ENCODE peak calls at places on chromosomes 13 and 19, in ten cellular contexts. S, W, Q, Z, A, O, N, E, K and F are unnamed samples.

GRCh38 chr19:31223805-31224534 is 125.3 kb downstream of the TSHZ3 start:
- DNase-seq in S (peak; percentile 98), W (no peak), Q (no peak), Z (no peak), A (no peak), O (no peak), N (no peak), E (no peak), K (no peak), F (no peak)

GRCh38 chr13:42064259-42064658 is 15.8 kb downstream of the DGKH start:
- DNase-seq in S (peak; percentile 94), W (no peak), Q (no peak), Z (no peak), A (no peak), O (no peak), N (no peak), E (no peak), K (no peak), F (no peak)

GRCh38 chr19:57016076-57016475 is 103.7 kb upstream of the USP29 start:
- DNase-seq in S (no peak), W (no peak), Q (no peak), Z (no peak), A (no peak), O (no peak), N (no peak), E (no peak), K (no peak), F (no peak)

GRCh38 chr13:100559886-100560285 is 28.7 kb downstream of the GGACT start:
- DNase-seq in S (no peak), W (no peak), Q (no peak), Z (no peak), A (no peak), O (no peak), N (no peak), E (no peak), K (no peak), F (no peak)

GRCh38 chr13:23456437-23456836 is 22.9 kb upstream of the SACS start:
- DNase-seq in S (peak; percentile 28), W (no peak), Q (no peak), Z (no peak), A (no peak), O (no peak), N (no peak), E (no peak), K (no peak), F (no peak)

GRCh38 chr19:6044056-6044805 is 66.1 kb downstream of the RFX2 start:
- DNase-seq in S (no peak), W (no peak), Q (no peak), Z (no peak), A (no peak), O (no peak), N (no peak), E (no peak), K (no peak), F (no peak)

GRCh38 chr19:46985532-46986415 is 33.9 kb upstream of the NPAS1 start:
- DNase-seq in S (no peak), W (no peak), Q (no peak), Z (no peak), A (no peak), O (no peak), N (no peak), E (no peak), K (no peak), F (no peak)

GRCh38 chr13:36428083-36428482 is 4.2 kb upstream of the CCNA1 start:
- DNase-seq in S (no peak), W (no peak), Q (no peak), Z (no peak), A (no peak), O (no peak), N (no peak), E (no peak), K (no peak), F (no peak)